ENCODE peak calls at places on chromosome 6, in five cellular contexts. F, H, G, M and I are unnamed samples.

GRCh38 chr6:131946992-131947955 is 3.9 kb downstream of the CCN2 start:
- DNase-seq in F (no peak), H (peak; percentile 84), G (no peak), M (no peak), I (no peak)

GRCh38 chr6:70299456-70299855 is 3.4 kb downstream of the COL9A1 start:
- DNase-seq in F (no peak), H (peak; percentile 10), G (no peak), M (no peak), I (no peak)

GRCh38 chr6:79498842-79499241 is 38.4 kb downstream of the LCA5 start:
- DNase-seq in F (no peak), H (no peak), G (no peak), M (no peak), I (no peak)

GRCh38 chr6:122081921-122082320 is 317.5 kb upstream of the HSF2 start:
- DNase-seq in F (no peak), H (no peak), G (no peak), M (no peak), I (no peak)

GRCh38 chr6:11341867-11342266 is 109.4 kb upstream of the NEDD9 start:
- DNase-seq in F (no peak), H (peak; percentile 52), G (no peak), M (no peak), I (no peak)

GRCh38 chr6:101401792-101402617 is 8.5 kb downstream of the GRIK2 start:
- DNase-seq in F (no peak), H (peak; percentile 46), G (no peak), M (no peak), I (no peak)

GRCh38 chr6:7505196-7505699 is 36.2 kb upstream of the DSP start:
- DNase-seq in F (no peak), H (peak; percentile 85), G (no peak), M (no peak), I (no peak)

GRCh38 chr6:42226251-42227143 is 8.8 kb upstream of the MRPS10 start:
- DNase-seq in F (no peak), H (peak; percentile 84), G (no peak), M (no peak), I (no peak)

GRCh38 chr6:138428943-138429616 is 25.1 kb downstream of the HEBP2 start:
- DNase-seq in F (peak; percentile 35), H (peak; percentile 77), G (no peak), M (no peak), I (no peak)

GRCh38 chr6:136646377-136646776 is 96.2 kb upstream of the MAP7 start:
- DNase-seq in F (no peak), H (peak; percentile 31), G (no peak), M (no peak), I (no peak)

GRCh38 chr6:15929685-15930084 is 199.2 kb upstream of the MYLIP start:
- DNase-seq in F (no peak), H (no peak), G (no peak), M (no peak), I (no peak)

GRCh38 chr6:33875696-33876095 is 71.9 kb upstream of the MLN start:
- DNase-seq in F (no peak), H (no peak), G (no peak), M (no peak), I (no peak)

GRCh38 chr6:136523196-136523595 is 27.0 kb downstream of the MAP7 start:
- DNase-seq in F (no peak), H (no peak), G (no peak), M (no peak), I (no peak)

GRCh38 chr6:125586074-125586473 is 163.4 kb upstream of the HEY2 start:
- DNase-seq in F (no peak), H (peak; percentile 9), G (no peak), M (no peak), I (no peak)

GRCh38 chr6:24504642-24505586 is 10.1 kb downstream of the ALDH5A1 start:
- DNase-seq in F (no peak), H (no peak), G (no peak), M (peak; percentile 32), I (no peak)

GRCh38 chr6:10759312-10759839 is 11.8 kb downstream of the TMEM14B start:
- DNase-seq in F (no peak), H (peak; percentile 96), G (no peak), M (no peak), I (no peak)

GRCh38 chr6:49550413-49551125 is at the start of gene C6orf141:
- DNase-seq in F (no peak), H (no peak), G (no peak), M (no peak), I (no peak)

GRCh38 chr6:146543940-146544661 is 468 bp downstream of the RAB32 start:
- DNase-seq in F (no peak), H (peak; percentile 38), G (peak; percentile 30), M (peak; percentile 66), I (no peak)

GRCh38 chr6:4381379-4381778 is 246.0 kb upstream of the ECI2 start:
- DNase-seq in F (no peak), H (peak; percentile 89), G (no peak), M (no peak), I (no peak)

GRCh38 chr6:4380881-4381281 is 245.5 kb upstream of the ECI2 start:
- DNase-seq in F (no peak), H (no peak), G (no peak), M (no peak), I (no peak)

GRCh38 chr6:4382362-4382853 is 247.0 kb upstream of the ECI2 start:
- DNase-seq in F (no peak), H (no peak), G (no peak), M (no peak), I (no peak)

GRCh38 chr6:4383910-4384637 is 248.7 kb upstream of the ECI2 start:
- DNase-seq in F (no peak), H (no peak), G (no peak), M (no peak), I (no peak)

GRCh38 chr6:4384638-4385036 is 249.3 kb upstream of the ECI2 start:
- DNase-seq in F (no peak), H (no peak), G (no peak), M (no peak), I (no peak)
- H3K9me3 ChIP-seq in F (peaks cover 24% of the 10 kb centered on the region), H (peaks cover 22% of the 10 kb centered on the region), G (peaks cover 21% of the 10 kb centered on the region), M (no peaks in the 10 kb centered on the region), I (no peaks in the 10 kb centered on the region)

GRCh38 chr6:119034827-119035458 is 43.5 kb downstream of the FAM184A start:
- DNase-seq in F (no peak), H (no peak), G (no peak), M (no peak), I (no peak)
- H3K4me3 ChIP-seq in F (no peak overlapping the region), H (no peak overlapping the region), G (peak overlapping the region; percentile 10), M (no peak overlapping the region), I (no peak overlapping the region)

DNA sequence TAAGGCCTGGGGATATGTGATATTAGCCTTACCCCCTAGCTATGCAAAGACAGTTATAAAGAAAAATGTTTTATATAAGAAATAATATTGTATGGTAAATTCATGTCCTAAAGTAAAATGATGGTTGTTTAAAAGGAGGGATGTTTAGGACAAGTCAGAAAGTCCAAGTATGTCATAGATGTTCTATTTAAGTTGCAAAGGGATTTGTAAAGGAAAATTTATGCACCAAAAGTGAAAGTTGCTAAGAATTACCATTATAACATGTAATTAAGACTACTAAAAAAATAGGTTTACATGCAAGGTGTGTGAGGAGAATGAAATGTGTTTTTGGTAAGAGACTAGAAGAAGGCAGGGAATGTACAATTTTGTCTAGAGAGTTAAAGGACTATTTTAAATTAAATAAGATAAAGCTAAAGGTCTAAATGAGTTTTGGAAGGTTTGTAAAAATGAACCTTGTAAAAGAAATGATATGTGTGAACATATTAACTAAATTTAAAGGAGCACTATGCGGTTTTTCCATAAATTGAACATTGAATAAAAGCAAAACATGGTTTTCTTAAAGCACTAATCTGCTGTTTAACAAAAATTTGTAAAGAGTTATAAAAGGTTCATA is 22.7 kb upstream of the GOPC start:
- DNase-seq in F (no peak), H (no peak), G (no peak), M (no peak), I (no peak)
- H3K9me3 ChIP-seq in F (peaks cover 6% of the 10 kb centered on the region), H (no peaks in the 10 kb centered on the region), G (peaks cover 41% of the 10 kb centered on the region), M (no peaks in the 10 kb centered on the region), I (no peaks in the 10 kb centered on the region)

DNA sequence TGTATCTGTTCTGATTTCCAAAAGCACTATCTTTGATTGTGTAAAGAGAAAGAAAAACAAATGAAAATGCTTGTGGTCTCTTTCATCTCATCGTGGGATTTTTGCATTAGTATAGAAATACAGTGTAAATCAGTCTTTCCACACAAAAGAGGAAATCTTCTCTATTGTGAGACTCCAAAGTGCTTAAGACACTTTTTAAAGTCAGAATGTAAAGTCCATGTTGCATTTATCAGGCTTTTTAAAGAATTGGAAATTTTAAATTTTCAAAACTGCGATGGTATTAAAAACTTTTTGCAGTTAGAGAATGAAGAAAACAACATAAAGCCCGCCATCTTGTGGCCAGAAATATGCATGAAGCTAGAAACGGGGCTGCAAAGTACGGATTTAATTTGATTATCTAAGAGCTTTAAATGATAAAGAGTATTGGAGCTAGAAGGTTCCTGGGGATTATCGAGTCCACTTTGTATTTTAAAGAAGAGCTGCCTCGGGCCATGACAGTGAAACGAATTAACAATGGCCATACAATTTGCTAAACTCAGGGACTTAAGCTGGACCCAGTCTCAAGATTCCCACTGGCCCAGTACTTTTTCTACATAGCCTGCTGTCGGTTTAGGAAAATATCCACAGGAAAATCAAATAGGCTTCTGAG is 339.6 kb downstream of the ARHGAP18 start:
- DNase-seq in F (peak; percentile 11), H (peak; percentile 57), G (peak; percentile 18), M (no peak), I (peak; percentile 25)
- H3K4me3 ChIP-seq in F (no peak overlapping the region), H (no peak overlapping the region), G (peak overlapping the region; percentile 24), M (no peak overlapping the region), I (no peak overlapping the region)